ENCODE peak calls at places on chromosome 18, in five cellular contexts. V, Y, J, N and D are unnamed samples.

GRCh38 chr18:60092073-60092472 is 192.3 kb downstream of the PMAIP1 start:
- DNase-seq in V (no peak), Y (peak; percentile 29), J (no peak), N (no peak), D (no peak)

GRCh38 chr18:44901283-44901682 is 220.6 kb downstream of the SETBP1 start:
- DNase-seq in V (no peak), Y (no peak), J (no peak), N (no peak), D (no peak)

GRCh38 chr18:52869942-52870907 is 530.2 kb downstream of the DCC start:
- DNase-seq in V (no peak), Y (no peak), J (no peak), N (no peak), D (no peak)

GRCh38 chr18:74110983-74111382 is 36.7 kb downstream of the FBXO15 start:
- DNase-seq in V (no peak), Y (no peak), J (no peak), N (no peak), D (no peak)

GRCh38 chr18:23719634-23720201 is 30.5 kb downstream of the LAMA3 start:
- DNase-seq in V (peak; percentile 68), Y (peak; percentile 99), J (peak; percentile 97), N (peak; percentile 56), D (peak; percentile 99)

GRCh38 chr18:70520867-70521266 is 232.0 kb downstream of the SOCS6 start:
- DNase-seq in V (no peak), Y (no peak), J (no peak), N (no peak), D (no peak)

GRCh38 chr18:59566507-59566906 is 130.7 kb downstream of the CCBE1 start:
- DNase-seq in V (no peak), Y (peak; percentile 40), J (peak; percentile 86), N (no peak), D (no peak)

GRCh38 chr18:26971327-26971918 is 105.9 kb upstream of the AQP4 start:
- DNase-seq in V (no peak), Y (peak; percentile 8), J (no peak), N (no peak), D (no peak)

GRCh38 chr18:43869451-43870008 is 592.2 kb upstream of the SYT4 start:
- DNase-seq in V (no peak), Y (peak; percentile 82), J (peak; percentile 56), N (no peak), D (no peak)

GRCh38 chr18:9914334-9914583 is 443 bp downstream of the VAPA start:
- DNase-seq in V (no peak), Y (no peak), J (no peak), N (no peak), D (no peak)

GRCh38 chr18:24027156-24027555 is 12.6 kb downstream of the TTC39C start:
- DNase-seq in V (no peak), Y (peak; percentile 96), J (peak; percentile 93), N (no peak), D (no peak)

GRCh38 chr18:44848931-44849330 is 168.2 kb downstream of the SETBP1 start:
- DNase-seq in V (no peak), Y (no peak), J (peak; percentile 8), N (no peak), D (no peak)

GRCh38 chr18:30889582-30890301 is 152.8 kb downstream of the DSC3 start:
- DNase-seq in V (peak; percentile 8), Y (no peak), J (peak; percentile 33), N (no peak), D (no peak)

GRCh38 chr18:62741118-62741566 is 25.8 kb downstream of the PHLPP1 start:
- DNase-seq in V (no peak), Y (peak; percentile 74), J (peak; percentile 66), N (peak; percentile 65), D (peak; percentile 24)

GRCh38 chr18:8536226-8536625 is 73.0 kb upstream of the RAB12 start:
- DNase-seq in V (no peak), Y (no peak), J (no peak), N (no peak), D (no peak)

GRCh38 chr18:36899289-36899688 is 70.4 kb downstream of the KIAA1328 start:
- DNase-seq in V (no peak), Y (peak; percentile 59), J (peak; percentile 23), N (no peak), D (peak; percentile 20)

GRCh38 chr18:56570971-56571370 is 67.4 kb downstream of the TXNL1 start:
- DNase-seq in V (no peak), Y (no peak), J (no peak), N (no peak), D (no peak)

GRCh38 chr18:20971886-20972267 is 139.7 kb downstream of the ROCK1 start:
- DNase-seq in V (peak; percentile 10), Y (peak; percentile 50), J (peak; percentile 55), N (no peak), D (peak; percentile 12)

GRCh38 chr18:31801078-31801477 is 40.4 kb upstream of the SLC25A52 start:
- DNase-seq in V (no peak), Y (no peak), J (no peak), N (no peak), D (no peak)

GRCh38 chr18:76922107-76922506 is 99.8 kb downstream of the ZNF236 start:
- DNase-seq in V (peak; percentile 22), Y (peak; percentile 36), J (peak; percentile 48), N (no peak), D (no peak)

GRCh38 chr18:59929621-59930295 is 30.0 kb downstream of the PMAIP1 start:
- DNase-seq in V (no peak), Y (peak; percentile 53), J (no peak), N (no peak), D (no peak)

GRCh38 chr18:22088029-22088428 is 81.4 kb upstream of the GATA6 start:
- DNase-seq in V (no peak), Y (peak; percentile 6), J (no peak), N (no peak), D (no peak)

DNA sequence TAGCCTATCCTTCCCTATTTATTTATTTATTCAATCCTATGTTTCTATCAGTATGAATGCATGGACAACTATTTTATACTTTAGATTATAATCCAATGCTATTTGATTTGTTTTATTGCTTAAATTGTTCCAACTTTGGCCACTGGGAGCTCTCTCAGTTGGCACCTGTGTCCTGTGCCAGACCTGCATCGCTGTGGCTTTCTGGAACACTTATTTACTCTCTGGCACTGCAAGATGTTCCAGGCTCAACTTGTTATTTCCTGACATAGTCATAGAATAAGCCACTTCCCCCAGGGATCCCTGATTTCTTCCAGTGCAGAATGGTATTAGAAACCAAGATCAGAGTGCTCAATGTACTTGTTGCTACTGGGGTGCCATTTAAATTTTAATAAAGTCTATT is 5.8 kb downstream of the MC2R start:
- DNase-seq in V (no peak), Y (no peak), J (no peak), N (no peak), D (no peak)
- TF ChIP-seq CTCF in V (no peak), Y (no peak), J (no peak), N (no peak), D (no peak)

GRCh38 chr18:5894215-5894612 is 1.1 kb downstream of the TMEM200C start:
- DNase-seq in V (no peak), Y (no peak), J (no peak), N (no peak), D (no peak)
- H3K4me3 ChIP-seq in V (no peak overlapping the region), Y (no peak overlapping the region), J (no peak overlapping the region), N (no peak overlapping the region), D (no peak overlapping the region)

DNA sequence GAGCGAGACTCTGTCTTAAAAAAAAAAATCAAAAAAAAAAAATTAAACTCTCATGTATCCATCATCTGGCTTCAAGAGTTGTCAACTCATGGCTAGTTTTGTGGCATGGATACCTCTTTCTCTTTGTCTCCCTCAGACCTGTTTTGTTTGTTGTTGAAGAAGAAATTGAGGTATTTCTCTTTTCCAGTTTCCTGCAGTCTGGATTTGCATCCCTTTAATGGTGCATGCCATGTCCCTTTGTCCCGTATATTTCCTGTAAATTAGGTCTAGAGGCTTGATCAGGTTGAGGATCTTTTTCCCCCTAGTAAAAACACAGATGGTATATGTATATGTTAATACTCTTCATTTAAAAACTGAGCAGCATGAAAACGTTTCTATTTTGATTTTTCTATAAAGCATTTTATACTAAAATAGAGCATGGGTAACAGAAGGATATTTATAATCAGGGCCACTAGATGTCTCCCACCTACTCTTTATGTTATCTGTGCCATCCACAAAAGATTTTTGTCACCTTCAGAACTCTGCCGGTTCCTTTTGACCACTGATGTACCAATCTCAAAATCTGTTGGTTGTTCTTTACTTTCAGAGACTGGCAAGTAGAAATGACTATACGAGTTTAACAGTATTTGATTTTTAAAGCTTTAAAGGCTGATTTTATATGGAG is 80.1 kb downstream of the GALNT1 start:
- DNase-seq in V (no peak), Y (no peak), J (peak; percentile 5), N (no peak), D (no peak)
- TF ChIP-seq CTCF in V (no peak), Y (peak; percentile 12), J (no peak), N (no peak), D (peak; percentile 22)

GRCh38 chr18:32893915-32894314 is 121.1 kb upstream of the KLHL14 start:
- DNase-seq in V (no peak), Y (peak; percentile 23), J (no peak), N (no peak), D (no peak)
- H3K4me3 ChIP-seq in V (no peak overlapping the region), Y (no peak overlapping the region), J (no peak overlapping the region), N (no peak overlapping the region), D (no peak overlapping the region)

GRCh38 chr18:7000484-7001096 is 117.0 kb downstream of the LAMA1 start:
- DNase-seq in V (peak; percentile 4), Y (peak; percentile 18), J (peak; percentile 52), N (no peak), D (no peak)
- TF ChIP-seq CTCF in V (peak; percentile 64), Y (peak; percentile 45), J (peak; percentile 74), N (peak; percentile 42), D (peak; percentile 43)

GRCh38 chr18:2935438-2936192 is 77.3 kb downstream of the LPIN2 start:
- DNase-seq in V (no peak), Y (peak; percentile 18), J (peak; percentile 49), N (no peak), D (no peak)
- H3K4me3 ChIP-seq in V (no peak overlapping the region), Y (no peak overlapping the region), J (no peak overlapping the region), N (no peak overlapping the region), D (no peak overlapping the region)

GRCh38 chr18:42190643-42191042 is 235.6 kb downstream of the PIK3C3 start:
- DNase-seq in V (no peak), Y (no peak), J (no peak), N (no peak), D (no peak)
- TF ChIP-seq CTCF in V (no peak), Y (no peak), J (no peak), N (no peak), D (no peak)

GRCh38 chr18:48940854-48941531 is 9.8 kb downstream of the SMAD7 start:
- DNase-seq in V (no peak), Y (no peak), J (no peak), N (no peak), D (no peak)

GRCh38 chr18:48942554-48943261 is 8.1 kb downstream of the SMAD7 start:
- DNase-seq in V (peak; percentile 83), Y (peak; percentile 93), J (peak; percentile 83), N (peak; percentile 87), D (peak; percentile 94)

GRCh38 chr18:48943333-48943732 is 7.4 kb downstream of the SMAD7 start:
- DNase-seq in V (no peak), Y (no peak), J (no peak), N (no peak), D (no peak)

GRCh38 chr18:48941672-48942071 is 9.1 kb downstream of the SMAD7 start:
- DNase-seq in V (no peak), Y (no peak), J (peak; percentile 14), N (no peak), D (no peak)

DNA sequence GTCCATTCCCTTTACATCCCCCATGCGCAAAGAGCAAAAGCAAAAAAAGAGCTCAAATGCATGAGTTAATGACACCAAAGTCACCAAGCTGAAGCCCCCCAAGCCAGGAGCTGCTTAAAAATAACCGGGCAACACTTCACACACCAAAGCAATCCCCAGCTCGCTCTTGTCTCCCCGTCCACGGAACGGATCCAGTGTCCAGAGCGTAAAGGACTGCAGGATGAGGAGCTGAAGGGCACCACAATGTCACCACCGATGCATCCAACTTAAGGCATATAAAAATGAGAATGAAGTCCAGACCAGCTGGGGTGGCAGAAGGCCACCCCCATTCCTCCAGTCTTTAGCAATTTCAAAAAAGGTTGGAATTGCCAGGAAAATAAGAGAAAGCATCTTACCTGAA is 8.7 kb downstream of the SMAD7 start:
- DNase-seq in V (no peak), Y (no peak), J (no peak), N (no peak), D (no peak)
- H3K4me3 ChIP-seq in V (peak overlapping the region; percentile 39), Y (no peak overlapping the region), J (peak overlapping the region; percentile 30), N (no peak overlapping the region), D (no peak overlapping the region)